ENCODE peak calls at places on chromosomes 16 and 17, in four cellular contexts. X, E, H and D are unnamed samples.

GRCh38 chr17:67635688-67636087 is 82.0 kb upstream of the NOL11 start:
- DNase-seq in E (no peak), H (no peak), X (peak), D (no peak)

GRCh38 chr16:29743827-29744531 is 1.8 kb downstream of the C16orf54 start:
- DNase-seq in X (no peak), H (no peak), E (no peak), D (no peak)

GRCh38 chr17:73042809-73043685 is 49.4 kb downstream of the SLC39A11 start:
- DNase-seq in E (peak), H (no peak), X (peak), D (no peak)

GRCh38 chr17:50028207-50029120 is 27.4 kb upstream of the ITGA3 start:
- DNase-seq in X (peak), H (no peak), E (peak), D (no peak)

GRCh38 chr17:38925263-38925995 is at the start of gene LASP1NB:
- DNase-seq in H (peak), X (peak), E (no peak), D (no peak)

GRCh38 chr17:33949100-33949499 is 306.0 kb upstream of the CCL2 start:
- DNase-seq in E (no peak), H (no peak), X (no peak), D (no peak)

GRCh38 chr16:72427001-72427785 is 255.2 kb upstream of the PMFBP1 start:
- DNase-seq in E (no peak), H (no peak), X (no peak), D (no peak)

GRCh38 chr16:86649875-86650274 is 71.5 kb downstream of the FOXL1 start:
- DNase-seq in X (no peak), E (no peak), H (no peak), D (no peak)

GRCh38 chr16:80620656-80621605 is 80.1 kb downstream of the DYNLRB2 start:
- DNase-seq in E (no peak), X (no peak), H (no peak), D (no peak)

GRCh38 chr17:19325542-19325941 is 37.0 kb downstream of the B9D1 start:
- DNase-seq in E (no peak), H (no peak), X (no peak), D (no peak)

GRCh38 chr17:10756604-10757003 is 26.8 kb upstream of the TMEM220 start:
- DNase-seq in H (no peak), E (peak), X (no peak), D (no peak)

DNA sequence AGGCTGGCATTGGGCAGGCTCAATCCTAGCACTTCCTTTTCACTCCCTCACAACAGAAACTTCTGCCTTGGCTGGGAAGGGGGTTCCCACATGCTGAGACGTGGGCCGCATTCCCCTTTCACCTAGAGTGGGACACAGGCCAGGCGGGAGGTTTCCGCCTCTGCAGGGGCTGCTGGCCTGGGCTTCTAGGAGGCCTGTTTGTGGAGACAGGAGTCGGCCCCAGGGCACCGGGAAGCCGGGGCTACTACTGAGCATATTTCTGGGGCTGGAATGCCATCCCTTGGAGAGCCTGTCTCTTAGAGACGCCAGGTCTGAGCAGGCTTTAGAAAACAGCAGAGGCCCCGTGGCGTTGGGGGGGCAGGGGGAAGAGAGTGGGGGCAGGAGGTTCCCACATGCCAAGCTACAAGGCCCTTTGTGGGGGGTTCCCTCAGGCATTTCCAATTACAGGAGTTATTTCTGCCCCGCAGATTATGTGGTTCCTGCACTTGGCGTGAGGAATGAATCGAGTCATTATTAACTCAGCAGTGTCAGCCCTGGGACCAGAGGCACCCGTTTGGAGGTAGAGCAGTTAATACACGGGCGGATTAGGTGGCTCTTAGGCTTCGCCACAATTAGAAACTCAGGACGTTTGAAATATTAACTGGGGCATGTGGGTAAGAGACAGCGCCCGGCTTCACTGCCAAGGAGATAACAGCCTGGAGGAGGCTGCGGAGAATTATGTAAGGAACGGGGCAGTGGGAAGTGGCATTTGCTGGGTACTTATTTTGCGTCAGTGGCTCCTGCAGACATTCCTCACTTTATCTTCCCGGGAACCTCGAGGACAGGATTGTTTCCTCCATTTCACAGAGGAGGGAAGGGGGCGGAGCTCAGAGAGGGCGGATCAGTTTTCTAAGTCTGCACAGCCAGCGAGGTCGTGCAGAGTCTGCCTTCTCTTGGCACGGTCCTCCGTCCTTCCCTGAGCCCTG is 162.5 kb downstream of the MAF start:
- DNase-seq in X (no peak), H (no peak), E (no peak), D (no peak)
- H3K4me3 ChIP-seq in X (no peak), H (no peak), E (no peak), D (no peak)

DNA sequence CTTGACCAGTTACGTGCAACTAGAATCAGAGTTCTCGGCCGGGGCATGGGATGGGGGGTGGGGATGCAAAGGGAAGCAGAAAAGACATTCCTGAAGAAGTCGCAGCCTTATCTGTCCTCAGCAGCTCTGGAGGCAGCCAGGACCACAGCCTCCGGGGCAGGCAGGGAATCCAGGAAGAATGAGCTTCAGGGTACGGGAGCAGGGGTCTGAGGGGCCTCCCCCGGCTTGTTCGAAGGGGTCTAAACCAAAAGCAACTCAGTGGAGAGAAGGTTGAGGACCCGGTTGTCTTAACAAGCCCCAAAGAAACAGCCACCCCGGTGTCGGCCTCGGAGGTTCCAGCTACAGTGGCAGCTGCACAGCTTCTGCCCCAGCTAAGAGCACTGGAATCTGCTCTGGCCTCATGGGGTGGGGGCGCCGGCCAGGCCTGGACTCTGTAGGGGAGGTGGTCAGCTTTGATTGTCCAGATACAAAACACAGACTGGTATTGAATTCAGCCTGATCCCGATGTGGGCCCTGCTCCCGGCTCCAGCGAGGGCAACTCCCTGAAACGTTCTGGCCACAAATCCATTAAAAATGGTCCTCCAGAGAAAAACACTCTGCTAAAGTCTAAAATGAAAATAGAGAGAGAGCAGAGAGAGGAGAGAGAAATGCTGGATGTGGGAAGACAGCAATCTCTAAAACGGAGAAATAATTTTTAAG is 7.7 kb downstream of the HOXB4 start:
- DNase-seq in H (no peak), X (peak), E (no peak), D (no peak)
- H3K4me3 ChIP-seq in H (no peak), X (peak), E (no peak), D (no peak)

GRCh38 chr17:76868176-76868668 is at the start of gene MGAT5B:
- DNase-seq in E (peak), H (peak), X (peak), D (peak)
- H3K4me3 ChIP-seq in E (no peak), H (no peak), X (peak), D (no peak)

DNA sequence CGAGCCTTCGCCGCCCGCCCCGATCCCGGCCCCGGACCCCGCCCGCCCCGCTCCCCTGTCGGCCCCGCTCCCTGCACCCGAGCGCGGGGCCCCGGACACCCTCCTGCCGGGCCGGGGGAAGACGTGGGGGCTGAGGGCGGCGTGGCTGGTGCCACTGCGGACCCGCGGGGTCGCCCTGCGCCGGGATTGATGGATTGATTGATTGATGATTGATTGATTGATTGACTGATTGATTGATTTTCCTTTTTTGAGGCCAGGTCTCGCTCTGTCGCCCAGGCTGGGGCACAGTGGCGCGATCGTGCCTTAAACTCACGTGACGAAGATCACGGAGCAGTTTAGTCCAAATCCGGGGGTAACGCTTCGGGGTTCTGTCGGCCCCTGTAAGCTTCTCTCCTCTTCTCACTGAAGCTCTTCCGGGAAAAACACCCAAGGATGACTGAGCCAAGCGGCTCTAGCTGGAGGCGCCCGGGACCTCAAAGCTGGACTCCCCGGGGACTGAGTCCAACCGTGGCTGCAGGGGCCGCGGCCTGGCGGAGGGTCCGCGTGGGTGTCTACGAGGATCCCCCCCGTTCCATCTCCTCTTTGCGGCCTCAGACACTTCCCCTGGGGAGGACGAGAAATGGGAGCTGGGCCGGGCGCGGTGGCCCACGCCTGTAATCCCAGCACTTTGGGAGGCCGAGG is 40.2 kb upstream of the BHLHA9 start:
- DNase-seq in E (no peak), X (no peak), H (no peak), D (no peak)
- H3K4me3 ChIP-seq in E (peak), X (peak), H (peak), D (peak)

GRCh38 chr16:75250089-75250808 is 1.2 kb downstream of the BCAR1 start:
- DNase-seq in E (no peak), H (no peak), X (no peak), D (no peak)

GRCh38 chr16:75248142-75248535 is 3.3 kb downstream of the BCAR1 start:
- DNase-seq in E (no peak), X (no peak), H (no peak), D (no peak)

GRCh38 chr16:75248536-75249380 is 2.7 kb downstream of the BCAR1 start:
- DNase-seq in E (no peak), X (no peak), H (no peak), D (no peak)

GRCh38 chr16:75250809-75251279 is 580 bp downstream of the BCAR1 start:
- DNase-seq in X (no peak), H (no peak), E (no peak), D (no peak)

DNA sequence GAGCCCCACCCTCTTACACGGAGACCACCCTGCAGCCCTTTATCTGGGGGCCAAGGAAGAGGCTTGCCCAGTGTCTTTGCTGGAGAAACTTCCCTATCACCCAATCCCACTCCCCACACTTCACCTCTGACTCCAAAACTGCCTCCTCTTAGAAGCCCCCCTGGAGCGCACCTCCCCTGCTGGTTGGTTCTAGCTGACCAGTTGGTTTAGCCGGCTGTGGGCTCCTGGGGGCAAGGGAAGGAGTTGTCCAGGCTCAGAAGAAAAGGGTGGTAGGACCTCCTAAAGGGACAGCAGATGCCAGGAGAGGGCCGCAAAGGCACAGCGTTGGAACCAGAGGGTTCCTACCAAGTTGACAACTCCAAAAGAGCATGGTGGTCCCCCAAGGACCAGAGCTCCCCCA is 2.0 kb downstream of the BCAR1 start:
- DNase-seq in E (no peak), X (no peak), H (no peak), D (no peak)
- H3K4me3 ChIP-seq in E (no peak), X (no peak), H (no peak), D (no peak)